ENCODE peak calls at places on chromosomes 3 and 15, in six cellular contexts. I is keratinocyte, J is breast epithelium, K is cardiac muscle cell, R is Peyer's patch, T is MM.1S. S is an unnamed sample.

GRCh38 chr15:70018646-70019600 is 78.8 kb downstream of the TLE3 start:
- DNase-seq in K (no peak), J (no peak), R (peak; percentile 49), T (peak; percentile 59), I (no peak), S (peak; percentile 48)

GRCh38 chr15:45242289-45242688 is 9.7 kb upstream of the SLC28A2 start:
- DNase-seq in R (no peak), J (no peak), I (no peak), T (no peak), K (peak; percentile 4), S (peak; percentile 5)

GRCh38 chr15:39400821-39401550 is 179.9 kb upstream of the THBS1 start:
- DNase-seq in K (peak; percentile 68), R (no peak), T (no peak), I (no peak), J (no peak), S (no peak)

GRCh38 chr15:65326109-65326508 is 21.6 kb downstream of the RNU5B-1 start:
- DNase-seq in I (no peak), R (no peak), T (no peak), J (peak; percentile 72), K (peak; percentile 55), S (no peak)

GRCh38 chr3:66593978-66594377 is 93.2 kb upstream of the LRIG1 start:
- DNase-seq in I (peak; percentile 21), T (no peak), R (no peak), K (peak; percentile 48), J (no peak), S (no peak)

GRCh38 chr15:38362355-38362754 is 91.6 kb upstream of the FAM98B start:
- DNase-seq in R (no peak), T (no peak), K (no peak), I (no peak), J (no peak), S (no peak)

GRCh38 chr3:2099028-2099671 is 484 bp downstream of the CNTN4 start:
- DNase-seq in J (no peak), T (no peak), R (no peak), I (no peak), K (no peak), S (peak; percentile 2)

GRCh38 chr3:154758109-154758868 is 321.8 kb upstream of the MME start:
- DNase-seq in R (no peak), T (peak; percentile 51), K (peak; percentile 47), I (no peak), J (no peak), S (no peak)

GRCh38 chr15:73530649-73531048 is 87.7 kb downstream of the REC114 start:
- DNase-seq in R (no peak), I (no peak), J (no peak), K (no peak), T (no peak), S (no peak)

GRCh38 chr3:8767667-8768363 is 1.6 kb downstream of the OXTR start:
- DNase-seq in R (no peak), I (peak; percentile 28), K (peak; percentile 17), J (no peak), T (no peak), S (peak; percentile 70)

GRCh38 chr3:35296533-35296932 is 342.8 kb upstream of the ARPP21 start:
- DNase-seq in R (no peak), J (no peak), K (peak; percentile 18), I (no peak), T (peak; percentile 84), S (no peak)

GRCh38 chr3:170909129-170909903 is 879 bp upstream of the EIF5A2 start:
- DNase-seq in I (peak; percentile 60), R (no peak), T (no peak), J (no peak), K (peak; percentile 94), S (no peak)

GRCh38 chr3:110929811-110930210 is 141.8 kb upstream of the NECTIN3 start:
- DNase-seq in I (no peak), J (no peak), K (no peak), T (no peak), R (no peak), S (no peak)

DNA sequence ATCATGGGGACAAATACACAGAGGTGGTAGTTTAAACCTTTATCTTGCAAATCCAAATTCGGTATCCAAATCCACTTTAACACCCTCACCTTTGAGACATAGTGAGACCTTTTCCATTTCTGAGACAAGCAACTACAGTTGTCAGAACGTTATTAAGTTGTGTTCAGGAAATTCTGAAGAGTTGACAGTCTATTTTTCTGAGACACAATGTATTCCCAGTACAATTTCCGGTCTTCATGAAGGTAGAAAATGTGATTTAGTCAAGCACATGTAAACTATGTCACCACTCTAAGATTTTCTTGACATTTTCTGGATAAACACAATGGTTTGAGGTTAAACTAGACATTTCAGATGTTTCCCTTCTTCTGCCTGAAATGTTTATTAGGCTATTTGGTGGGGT is 10.8 kb upstream of the VGLL3 start:
- DNase-seq in J (no peak), T (no peak), R (no peak), I (no peak), K (no peak), S (no peak)
- H3K36me3 ChIP-seq in J (no peaks in the 10 kb centered on the region), T (no peaks in the 10 kb centered on the region), R (no peaks in the 10 kb centered on the region), I (no peaks in the 10 kb centered on the region), K (no peaks in the 10 kb centered on the region), S (no peaks in the 10 kb centered on the region)

DNA sequence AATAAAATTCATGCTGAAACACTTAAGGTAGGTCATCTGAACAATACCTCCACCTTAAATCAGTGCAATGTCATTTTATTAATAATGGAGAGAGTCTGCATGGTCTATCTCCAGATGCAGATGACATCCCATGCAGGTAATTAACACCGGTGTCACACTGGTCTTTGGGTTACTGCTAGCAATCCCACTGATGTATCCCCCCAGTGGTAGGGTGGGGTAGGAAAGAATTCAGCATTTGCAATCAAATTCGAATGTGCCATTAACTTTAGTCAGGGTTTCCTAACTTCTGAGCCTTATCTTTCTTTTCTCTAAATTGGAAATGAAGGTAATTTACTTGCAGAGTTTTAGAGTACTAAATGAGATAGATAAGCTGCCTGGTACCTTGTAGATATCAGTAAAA is 44.4 kb downstream of the KIF15 start:
- DNase-seq in K (no peak), T (no peak), I (no peak), R (no peak), J (no peak), S (no peak)
- TF ChIP-seq CTCF in K (no peak), T (no peak), I (no peak), R (no peak), J (no peak), S (no peak)

GRCh38 chr3:149151843-149152242 is 22.4 kb downstream of the HPS3 start:
- DNase-seq in T (peak; percentile 87), I (no peak), J (no peak), K (peak; percentile 68), R (no peak), S (no peak)

GRCh38 chr3:149150436-149150835 is 21.0 kb downstream of the HPS3 start:
- DNase-seq in R (no peak), T (no peak), K (no peak), J (no peak), I (no peak), S (no peak)

GRCh38 chr3:149153402-149153801 is 24.0 kb downstream of the HPS3 start:
- DNase-seq in R (no peak), T (peak; percentile 43), J (no peak), I (no peak), K (no peak), S (no peak)

GRCh38 chr3:149152420-149152819 is 23.0 kb downstream of the HPS3 start:
- DNase-seq in I (no peak), J (no peak), K (peak; percentile 62), R (no peak), T (peak; percentile 98), S (peak; percentile 52)
- H3K36me3 ChIP-seq in I (peaks cover 2% of the 10 kb centered on the region), J (no peaks in the 10 kb centered on the region), K (no peaks in the 10 kb centered on the region), R (no peaks in the 10 kb centered on the region), T (no peaks in the 10 kb centered on the region), S (peaks cover 4% of the 10 kb centered on the region)

GRCh38 chr3:160478338-160478737 is 28.8 kb upstream of the TRIM59 start:
- DNase-seq in J (no peak), T (no peak), K (peak; percentile 48), I (no peak), R (no peak), S (no peak)
- TF ChIP-seq CTCF in J (no peak), T (no peak), K (no peak), I (no peak), R (no peak), S (no peak)

DNA sequence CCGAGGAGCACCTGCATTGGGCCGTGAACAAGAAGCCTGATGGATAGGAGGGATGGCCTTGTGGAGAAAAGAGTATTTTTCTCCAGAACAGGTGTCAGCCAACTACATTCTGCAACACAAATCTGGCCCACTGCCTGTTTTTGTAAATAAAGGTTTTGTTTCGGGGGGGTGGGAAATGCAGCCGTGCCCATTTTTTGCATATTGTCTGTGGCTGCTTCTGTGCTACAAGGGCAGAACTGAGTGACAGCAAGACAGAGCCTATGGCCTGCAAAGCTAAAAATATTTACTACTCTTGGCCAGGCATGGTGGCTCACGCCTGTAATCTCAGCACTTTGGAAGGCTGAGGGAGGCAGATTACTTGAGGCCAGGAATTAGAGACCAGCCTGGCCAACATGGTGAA is 95.9 kb upstream of the AKAP13 start:
- DNase-seq in J (no peak), I (no peak), R (peak; percentile 70), T (peak; percentile 53), K (no peak), S (peak; percentile 31)
- H3K36me3 ChIP-seq in J (no peaks in the 10 kb centered on the region), I (no peaks in the 10 kb centered on the region), R (no peaks in the 10 kb centered on the region), T (no peaks in the 10 kb centered on the region), K (no peaks in the 10 kb centered on the region), S (no peaks in the 10 kb centered on the region)

DNA sequence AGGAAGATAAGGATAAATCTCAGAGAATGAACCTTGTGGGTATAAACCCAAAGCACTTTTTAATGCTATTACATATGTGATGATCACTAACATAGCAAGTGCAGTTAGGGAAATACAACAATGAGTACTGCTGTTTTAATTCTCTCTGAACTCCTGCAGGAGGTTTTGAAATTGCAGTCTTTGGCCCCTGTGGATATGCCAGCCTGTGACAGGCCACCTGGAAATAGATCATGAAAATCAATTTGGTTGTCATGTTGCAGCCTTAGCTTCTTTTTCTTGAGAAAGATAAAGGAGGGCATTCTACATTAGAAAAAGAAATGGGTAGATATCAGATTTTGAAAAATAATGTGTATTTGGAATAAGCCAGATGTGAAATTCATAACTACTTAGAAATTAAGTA is 103.6 kb downstream of the RSRC1 start:
- DNase-seq in J (no peak), K (no peak), T (no peak), R (no peak), I (no peak), S (no peak)
- TF ChIP-seq CTCF in J (no peak), K (no peak), T (no peak), R (no peak), I (no peak), S (no peak)

DNA sequence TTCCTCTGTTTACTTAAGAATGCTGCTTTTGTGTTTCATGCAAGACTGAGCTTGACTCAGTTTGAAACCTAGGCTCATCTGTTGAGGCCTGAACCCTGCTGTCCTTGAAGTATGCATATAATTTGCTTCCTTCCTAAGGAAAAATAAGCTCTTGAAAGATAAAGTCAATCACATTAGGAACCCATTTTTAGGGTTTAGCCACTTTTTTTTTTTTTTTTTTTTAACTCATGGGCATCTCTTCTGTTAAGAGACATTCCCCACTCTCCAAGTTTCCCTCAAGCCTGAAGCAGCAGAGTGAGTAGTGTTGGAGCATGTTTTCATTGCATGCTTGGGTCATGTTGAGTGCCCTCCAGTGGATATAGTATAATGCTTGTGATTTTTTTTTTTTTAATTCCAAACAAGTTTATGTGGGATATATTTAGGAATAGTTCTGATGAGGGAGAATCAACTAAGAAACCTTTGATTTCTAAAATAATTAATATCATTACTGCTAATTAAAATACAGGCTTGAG is 3.6 kb downstream of the CTNNB1 start:
- DNase-seq in R (no peak), I (no peak), K (peak; percentile 73), T (no peak), J (no peak), S (no peak)
- H3K36me3 ChIP-seq in R (no peaks in the 10 kb centered on the region), I (no peaks in the 10 kb centered on the region), K (no peaks in the 10 kb centered on the region), T (no peaks in the 10 kb centered on the region), J (no peaks in the 10 kb centered on the region), S (no peaks in the 10 kb centered on the region)